ENCODE peak calls at places on chromosomes 2 and 18, in ten cellular contexts. One of them, this sample, is unnamed.
A peak's percentile ranks its signal among the peaks of the same experiment; 100 is the strongest.

GRCh38 chr2:196239622-196240587 is 68.5 kb upstream of the STK17B start:
- DNase-seq in AG04450: no peak
- DNase-seq in stimulated activated CD4-positive, alpha-beta T cell treated with anti-CD3 and anti-CD28 coated beads, Interleukin-2, amount 100 ng/mL, for 24 hours: peak; percentile 76
- DNase-seq in HCT116: peak; percentile 8
- DNase-seq in T follicular helper cell: peak; percentile 67
- DNase-seq in lung: peak; percentile 77
- DNase-seq in NCI-H774: no peak
- DNase-seq in naive thymus-derived CD4-positive, alpha-beta T cell: peak; percentile 86
- DNase-seq in fibroblast of gingiva: peak; percentile 32
- DNase-seq in RPMI8226: peak; percentile 86
- DNase-seq in this sample: no peak

GRCh38 chr18:76390452-76391035 is 104.5 kb downstream of the ZNF516 start:
- DNase-seq in lung: no peak
- DNase-seq in HCT116: no peak
- DNase-seq in T follicular helper cell: no peak
- DNase-seq in NCI-H774: no peak
- DNase-seq in stimulated activated CD4-positive, alpha-beta T cell treated with anti-CD3 and anti-CD28 coated beads, Interleukin-2, amount 100 ng/mL, for 24 hours: no peak
- DNase-seq in fibroblast of gingiva: no peak
- DNase-seq in AG04450: no peak
- DNase-seq in RPMI8226: no peak
- DNase-seq in naive thymus-derived CD4-positive, alpha-beta T cell: no peak
- DNase-seq in this sample: no peak

GRCh38 chr2:111219285-111219684 is 98.6 kb downstream of the BCL2L11 start:
- DNase-seq in fibroblast of gingiva: no peak
- DNase-seq in T follicular helper cell: no peak
- DNase-seq in lung: peak; percentile 25
- DNase-seq in stimulated activated CD4-positive, alpha-beta T cell treated with anti-CD3 and anti-CD28 coated beads, Interleukin-2, amount 100 ng/mL, for 24 hours: no peak
- DNase-seq in RPMI8226: peak; percentile 71
- DNase-seq in NCI-H774: no peak
- DNase-seq in naive thymus-derived CD4-positive, alpha-beta T cell: no peak
- DNase-seq in AG04450: no peak
- DNase-seq in HCT116: no peak
- DNase-seq in this sample: no peak

GRCh38 chr2:202769201-202769600 is 102.4 kb downstream of the ICA1L start:
- DNase-seq in RPMI8226: no peak
- DNase-seq in naive thymus-derived CD4-positive, alpha-beta T cell: no peak
- DNase-seq in stimulated activated CD4-positive, alpha-beta T cell treated with anti-CD3 and anti-CD28 coated beads, Interleukin-2, amount 100 ng/mL, for 24 hours: no peak
- DNase-seq in NCI-H774: no peak
- DNase-seq in AG04450: no peak
- DNase-seq in HCT116: no peak
- DNase-seq in T follicular helper cell: no peak
- DNase-seq in lung: no peak
- DNase-seq in fibroblast of gingiva: no peak
- DNase-seq in this sample: no peak

GRCh38 chr18:70289351-70290330 is 796 bp downstream of the SOCS6 start:
- DNase-seq in RPMI8226: peak; percentile 15
- DNase-seq in stimulated activated CD4-positive, alpha-beta T cell treated with anti-CD3 and anti-CD28 coated beads, Interleukin-2, amount 100 ng/mL, for 24 hours: peak; percentile 32
- DNase-seq in T follicular helper cell: no peak
- DNase-seq in NCI-H774: no peak
- DNase-seq in HCT116: no peak
- DNase-seq in naive thymus-derived CD4-positive, alpha-beta T cell: no peak
- DNase-seq in lung: no peak
- DNase-seq in AG04450: no peak
- DNase-seq in fibroblast of gingiva: peak; percentile 44
- DNase-seq in this sample: peak; percentile 24

GRCh38 chr18:72058851-72059250 is 485.3 kb downstream of the CBLN2 start:
- DNase-seq in naive thymus-derived CD4-positive, alpha-beta T cell: no peak
- DNase-seq in HCT116: no peak
- DNase-seq in stimulated activated CD4-positive, alpha-beta T cell treated with anti-CD3 and anti-CD28 coated beads, Interleukin-2, amount 100 ng/mL, for 24 hours: no peak
- DNase-seq in RPMI8226: no peak
- DNase-seq in fibroblast of gingiva: no peak
- DNase-seq in lung: no peak
- DNase-seq in NCI-H774: no peak
- DNase-seq in AG04450: no peak
- DNase-seq in T follicular helper cell: no peak
- DNase-seq in this sample: no peak

GRCh38 chr2:65053199-65053598 is 3.0 kb upstream of the CEP68 start:
- DNase-seq in lung: no peak
- DNase-seq in stimulated activated CD4-positive, alpha-beta T cell treated with anti-CD3 and anti-CD28 coated beads, Interleukin-2, amount 100 ng/mL, for 24 hours: no peak
- DNase-seq in HCT116: no peak
- DNase-seq in fibroblast of gingiva: no peak
- DNase-seq in AG04450: no peak
- DNase-seq in naive thymus-derived CD4-positive, alpha-beta T cell: peak; percentile 32
- DNase-seq in RPMI8226: peak; percentile 58
- DNase-seq in T follicular helper cell: peak; percentile 14
- DNase-seq in NCI-H774: no peak
- DNase-seq in this sample: no peak

GRCh38 chr2:197255550-197255949 is 55.0 kb downstream of the ANKRD44 start:
- DNase-seq in AG04450: no peak
- DNase-seq in HCT116: no peak
- DNase-seq in fibroblast of gingiva: peak; percentile 71
- DNase-seq in naive thymus-derived CD4-positive, alpha-beta T cell: peak; percentile 50
- DNase-seq in stimulated activated CD4-positive, alpha-beta T cell treated with anti-CD3 and anti-CD28 coated beads, Interleukin-2, amount 100 ng/mL, for 24 hours: peak; percentile 75
- DNase-seq in T follicular helper cell: peak; percentile 47
- DNase-seq in lung: peak; percentile 60
- DNase-seq in NCI-H774: no peak
- DNase-seq in RPMI8226: peak; percentile 74
- DNase-seq in this sample: no peak

GRCh38 chr2:163591461-163591860 is 144.3 kb downstream of the FIGN start:
- DNase-seq in AG04450: no peak
- DNase-seq in lung: no peak
- DNase-seq in HCT116: no peak
- DNase-seq in NCI-H774: no peak
- DNase-seq in T follicular helper cell: no peak
- DNase-seq in RPMI8226: no peak
- DNase-seq in naive thymus-derived CD4-positive, alpha-beta T cell: no peak
- DNase-seq in stimulated activated CD4-positive, alpha-beta T cell treated with anti-CD3 and anti-CD28 coated beads, Interleukin-2, amount 100 ng/mL, for 24 hours: no peak
- DNase-seq in fibroblast of gingiva: no peak
- DNase-seq in this sample: no peak

GRCh38 chr2:60899230-60899891 is 18.0 kb downstream of the REL start:
- DNase-seq in HCT116: no peak
- DNase-seq in fibroblast of gingiva: no peak
- DNase-seq in T follicular helper cell: no peak
- DNase-seq in NCI-H774: no peak
- DNase-seq in lung: no peak
- DNase-seq in RPMI8226: no peak
- DNase-seq in stimulated activated CD4-positive, alpha-beta T cell treated with anti-CD3 and anti-CD28 coated beads, Interleukin-2, amount 100 ng/mL, for 24 hours: peak; percentile 52
- DNase-seq in AG04450: no peak
- DNase-seq in naive thymus-derived CD4-positive, alpha-beta T cell: no peak
- DNase-seq in this sample: no peak

GRCh38 chr2:207784898-207785297 is 15.2 kb upstream of the FZD5 start:
- DNase-seq in naive thymus-derived CD4-positive, alpha-beta T cell: no peak
- DNase-seq in stimulated activated CD4-positive, alpha-beta T cell treated with anti-CD3 and anti-CD28 coated beads, Interleukin-2, amount 100 ng/mL, for 24 hours: no peak
- DNase-seq in T follicular helper cell: no peak
- DNase-seq in HCT116: no peak
- DNase-seq in lung: no peak
- DNase-seq in AG04450: no peak
- DNase-seq in RPMI8226: no peak
- DNase-seq in fibroblast of gingiva: no peak
- DNase-seq in NCI-H774: no peak
- DNase-seq in this sample: no peak

GRCh38 chr2:40256649-40257048 is 195.2 kb downstream of the SLC8A1 start:
- DNase-seq in NCI-H774: peak; percentile 13
- DNase-seq in stimulated activated CD4-positive, alpha-beta T cell treated with anti-CD3 and anti-CD28 coated beads, Interleukin-2, amount 100 ng/mL, for 24 hours: no peak
- DNase-seq in naive thymus-derived CD4-positive, alpha-beta T cell: no peak
- DNase-seq in T follicular helper cell: no peak
- DNase-seq in fibroblast of gingiva: no peak
- DNase-seq in RPMI8226: peak; percentile 15
- DNase-seq in AG04450: no peak
- DNase-seq in lung: no peak
- DNase-seq in HCT116: no peak
- DNase-seq in this sample: no peak

This sample was measured in HuH-7.5.